ENCODE peak calls at places on chromosome 1, in ten cellular contexts. L is HT-29; E is sigmoid colon; G is ureter; T is left cardiac atrium; U is stimulated activated CD4-positive, alpha-beta T cell treated with anti-CD3 and anti-CD28 coated beads, Interleukin-4, amount 100 ng/mL, for 4 hours; O is HEK293T; Q is HS-5; S is psoas muscle; F is NCI-H1417. X is an unnamed sample.

GRCh38 chr1:94110021-94110761 is 10.8 kb downstream of the ABCA4 start:
- DNase-seq in L (no peak), E (no peak), G (no peak), T (no peak), U (no peak), O (no peak), Q (no peak), S (no peak), F (no peak), X (no peak)

GRCh38 chr1:185663332-185663731 is 70.9 kb upstream of the HMCN1 start:
- DNase-seq in L (no peak), E (no peak), G (no peak), T (no peak), U (no peak), O (no peak), Q (no peak), S (no peak), F (no peak), X (no peak)

GRCh38 chr1:167503626-167504458 is 14.5 kb downstream of the CD247 start:
- DNase-seq in L (no peak), E (no peak), G (no peak), T (no peak), U (no peak), O (no peak), Q (no peak), S (no peak), F (peak), X (no peak)

GRCh38 chr1:214967865-214968575 is 114.5 kb upstream of the KCNK2 start:
- DNase-seq in L (no peak), E (no peak), G (no peak), T (no peak), U (no peak), O (no peak), Q (peak), S (no peak), F (no peak), X (no peak)

GRCh38 chr1:147084273-147085096 is 87.8 kb downstream of the PRKAB2 start:
- DNase-seq in L (peak), E (peak), G (peak), T (peak), U (peak), O (peak), Q (peak), S (peak), F (peak), X (peak)

GRCh38 chr1:240712014-240712731 is 100.2 kb upstream of the GREM2 start:
- DNase-seq in L (no peak), E (no peak), G (no peak), T (no peak), U (no peak), O (no peak), Q (no peak), S (no peak), F (no peak), X (no peak)

GRCh38 chr1:113804421-113805255 is 7.6 kb downstream of the RSBN1 start:
- DNase-seq in L (peak), E (no peak), G (no peak), T (no peak), U (no peak), O (peak), Q (peak), S (no peak), F (no peak), X (no peak)

GRCh38 chr1:210757677-210758076 is 376.3 kb downstream of the KCNH1 start:
- DNase-seq in L (no peak), E (no peak), G (no peak), T (no peak), U (no peak), O (no peak), Q (no peak), S (no peak), F (no peak), X (peak)

GRCh38 chr1:177848577-177848976 is 121.3 kb downstream of the SEC16B start:
- DNase-seq in L (no peak), E (no peak), G (no peak), T (no peak), U (no peak), O (no peak), Q (peak), S (no peak), F (no peak), X (no peak)

GRCh38 chr1:61642475-61643232 is 82.3 kb downstream of the TM2D1 start:
- DNase-seq in L (no peak), E (no peak), G (peak), T (no peak), U (no peak), O (no peak), Q (no peak), S (no peak), F (no peak), X (no peak)

GRCh38 chr1:227451062-227451461 is 112.3 kb upstream of the ZNF678 start:
- DNase-seq in L (no peak), E (no peak), G (no peak), T (no peak), U (no peak), O (no peak), Q (no peak), S (no peak), F (no peak), X (no peak)

GRCh38 chr1:223341111-223341510 is 22.9 kb downstream of the SUSD4 start:
- DNase-seq in L (no peak), E (peak), G (no peak), T (peak), U (no peak), O (no peak), Q (no peak), S (peak), F (peak), X (no peak)

GRCh38 chr1:186487163-186487562 is 26.2 kb upstream of the PDC start:
- DNase-seq in L (no peak), E (no peak), G (no peak), T (no peak), U (no peak), O (no peak), Q (no peak), S (no peak), F (no peak), X (no peak)

GRCh38 chr1:11434506-11434905 is 44.4 kb upstream of the DISP3 start:
- DNase-seq in L (no peak), E (no peak), G (no peak), T (no peak), U (no peak), O (no peak), Q (no peak), S (no peak), F (no peak), X (no peak)